ENCODE peak calls at places on chromosomes 4 and X, in six cellular contexts. I, Y, M, C, Z and S are unnamed samples.

GRCh38 chr4:87030606-87031441 is 96.0 kb downstream of the AFF1 start:
- DNase-seq in C (no peak), Y (no peak), M (no peak), I (no peak), Z (no peak), S (no peak)

GRCh38 chr4:80322716-80323115 is 12.8 kb upstream of the CFAP299 start:
- DNase-seq in Y (peak; percentile 49), C (no peak), I (no peak), M (no peak), Z (no peak), S (no peak)

GRCh38 chrX:65985922-65986588 is 53.8 kb downstream of the VSIG4 start:
- DNase-seq in C (peak; percentile 23), Z (peak; percentile 30), I (no peak), Y (peak; percentile 15), M (peak; percentile 45), S (no peak)

GRCh38 chr4:62531731-62532130 is 1331.6 kb downstream of the ADGRL3 start:
- DNase-seq in Z (no peak), C (no peak), I (no peak), Y (no peak), M (no peak), S (no peak)

GRCh38 chrX:50629774-50630173 is 159.1 kb upstream of the DGKK start:
- DNase-seq in Z (no peak), C (no peak), I (no peak), Y (no peak), M (no peak), S (no peak)

GRCh38 chr4:15150636-15151432 is 148.6 kb downstream of the CPEB2 start:
- DNase-seq in Y (no peak), Z (no peak), C (no peak), I (no peak), M (no peak), S (no peak)

GRCh38 chr4:7157666-7158065 is 34.7 kb upstream of the SORCS2 start:
- DNase-seq in C (no peak), Z (no peak), M (no peak), I (no peak), Y (no peak), S (no peak)

GRCh38 chr4:8378101-8378724 is 62.3 kb downstream of the ACOX3 start:
- DNase-seq in Z (no peak), I (no peak), M (no peak), Y (no peak), C (no peak), S (no peak)

GRCh38 chr4:531076-531475 is 32.1 kb downstream of the PIGG start:
- DNase-seq in Y (no peak), M (no peak), I (no peak), C (no peak), Z (no peak), S (no peak)

GRCh38 chr4:84286048-84286447 is 213.0 kb downstream of the NKX6-1 start:
- DNase-seq in C (no peak), M (no peak), I (no peak), Y (no peak), Z (no peak), S (no peak)

GRCh38 chr4:124936427-124936826 is 223.9 kb upstream of the ANKRD50 start:
- DNase-seq in I (no peak), Z (no peak), C (no peak), Y (no peak), M (no peak), S (peak; percentile 55)

GRCh38 chr4:1187182-1187581 is 14.8 kb upstream of the SPON2 start:
- DNase-seq in Z (no peak), I (no peak), C (no peak), Y (no peak), M (no peak), S (peak; percentile 31)

GRCh38 chr4:29571322-29571721 is 1148.8 kb upstream of the PCDH7 start:
- DNase-seq in I (no peak), Z (no peak), M (no peak), Y (no peak), C (no peak), S (no peak)

GRCh38 chr4:153538408-153539057 is 72.4 kb downstream of the TMEM131L start:
- DNase-seq in Z (no peak), I (peak; percentile 59), M (no peak), C (no peak), Y (no peak), S (peak; percentile 52)

GRCh38 chr4:24988776-24989175 is 42.0 kb downstream of the LGI2 start:
- DNase-seq in C (no peak), Y (peak; percentile 39), Z (no peak), M (no peak), I (no peak), S (no peak)

GRCh38 chr4:152100378-152101201 is 339.8 kb upstream of the GATB start:
- DNase-seq in I (no peak), Y (no peak), M (peak; percentile 72), C (peak; percentile 54), Z (peak; percentile 63), S (no peak)

GRCh38 chr4:27007507-27007906 is 146.9 kb downstream of the STIM2 start:
- DNase-seq in I (no peak), Z (no peak), Y (no peak), C (no peak), M (no peak), S (no peak)

GRCh38 chrX:44873415-44874270 is 655 bp downstream of the KDM6A start:
- DNase-seq in M (peak; percentile 5), C (peak; percentile 12), I (peak; percentile 75), Z (peak; percentile 29), Y (no peak), S (peak; percentile 66)

GRCh38 chr4:8910822-8911310 is 39.2 kb upstream of the HMX1 start:
- DNase-seq in Y (no peak), I (peak; percentile 31), Z (no peak), C (no peak), M (no peak), S (peak; percentile 23)

GRCh38 chr4:80781436-80781835 is 249.1 kb upstream of the BMP3 start:
- DNase-seq in C (no peak), Y (no peak), Z (no peak), I (no peak), M (no peak), S (no peak)

GRCh38 chr4:16439003-16439402 is 212.7 kb upstream of the TAPT1 start:
- DNase-seq in Z (no peak), M (no peak), Y (no peak), I (no peak), C (no peak), S (no peak)

GRCh38 chr4:163536101-163536500 is 41.6 kb downstream of the TMA16 start:
- DNase-seq in M (no peak), Y (no peak), Z (no peak), I (no peak), C (no peak), S (no peak)

GRCh38 chrX:17453791-17454190 is 78.8 kb downstream of the NHS start:
- DNase-seq in I (no peak), M (no peak), C (no peak), Y (no peak), Z (no peak), S (no peak)

GRCh38 chr4:108166441-108167315 is 2.1 kb downstream of the LEF1 start:
- DNase-seq in I (no peak), Z (no peak), M (peak; percentile 51), C (peak; percentile 67), Y (no peak), S (no peak)

GRCh38 chr4:114015444-114015899 is 36.0 kb upstream of the ARSJ start:
- DNase-seq in M (no peak), Y (peak; percentile 100), I (no peak), Z (no peak), C (no peak), S (no peak)

GRCh38 chrX:27890611-27891010 is 82.8 kb downstream of the MAGEB10 start:
- DNase-seq in I (no peak), Y (peak; percentile 49), C (no peak), M (no peak), Z (no peak), S (no peak)

GRCh38 chr4:43765514-43765913 is 683.1 kb downstream of the KCTD8 start:
- DNase-seq in I (no peak), M (no peak), Y (no peak), C (no peak), Z (no peak), S (no peak)

GRCh38 chr4:128322311-128322710 is 34.7 kb upstream of the PGRMC2 start:
- DNase-seq in C (no peak), Y (peak; percentile 72), Z (no peak), M (no peak), I (no peak), S (no peak)

GRCh38 chrX:22594771-22595170 is 322.1 kb downstream of the CBLL2 start:
- DNase-seq in Y (no peak), Z (no peak), M (no peak), I (no peak), C (no peak), S (no peak)

GRCh38 chr4:86261634-86262033 is 98.2 kb downstream of the MAPK10 start:
- DNase-seq in I (no peak), M (no peak), C (no peak), Y (no peak), Z (no peak), S (no peak)

GRCh38 chr4:100147198-100147597 is 43.1 kb downstream of the DDIT4L start:
- DNase-seq in Y (no peak), C (no peak), Z (no peak), M (no peak), I (no peak), S (no peak)

GRCh38 chr4:52843958-52844357 is 18.2 kb upstream of the RASL11B start:
- DNase-seq in C (no peak), Y (no peak), I (no peak), Z (no peak), M (no peak), S (peak; percentile 57)

GRCh38 chr4:153151535-153152452 is 52.4 kb upstream of the TRIM2 start:
- DNase-seq in Z (no peak), C (peak; percentile 42), Y (peak; percentile 29), M (no peak), I (peak; percentile 82), S (peak; percentile 49)